ENCODE peak calls at places on chromosomes 3 and 15, in seven cellular contexts. One of them, this sample, is unnamed.

GRCh38 chr3:176870451-176870850 is 326.8 kb downstream of the TBL1XR1 start:
- DNase-seq in EL: no peak
- DNase-seq in SJSA1: no peak
- DNase-seq in right atrium auricular region: no peak
- DNase-seq in Peyer's patch: no peak
- DNase-seq in germinal center: no peak
- DNase-seq in stimulated activated CD8-positive, alpha-beta memory T cell treated with anti-CD3 and anti-CD28 coated beads, Interleukin-12 subunit alpha, Interleukin-12 subunit beta, amount 100 ng/mL, for 4 hours: no peak
- DNase-seq in this sample: no peak

GRCh38 chr3:64761729-64762432 is 74.1 kb upstream of the ADAMTS9 start:
- DNase-seq in stimulated activated CD8-positive, alpha-beta memory T cell treated with anti-CD3 and anti-CD28 coated beads, Interleukin-12 subunit alpha, Interleukin-12 subunit beta, amount 100 ng/mL, for 4 hours: no peak
- DNase-seq in SJSA1: no peak
- DNase-seq in germinal center: no peak
- DNase-seq in EL: no peak
- DNase-seq in right atrium auricular region: no peak
- DNase-seq in Peyer's patch: no peak
- DNase-seq in this sample: no peak

GRCh38 chr3:197490098-197490497 is 65.7 kb downstream of the BDH1 start:
- DNase-seq in stimulated activated CD8-positive, alpha-beta memory T cell treated with anti-CD3 and anti-CD28 coated beads, Interleukin-12 subunit alpha, Interleukin-12 subunit beta, amount 100 ng/mL, for 4 hours: no peak
- DNase-seq in right atrium auricular region: no peak
- DNase-seq in EL: peak
- DNase-seq in Peyer's patch: no peak
- DNase-seq in germinal center: no peak
- DNase-seq in SJSA1: peak
- DNase-seq in this sample: no peak

GRCh38 chr3:65126527-65127440 is 439.0 kb upstream of the ADAMTS9 start:
- DNase-seq in EL: peak
- DNase-seq in SJSA1: peak
- DNase-seq in Peyer's patch: no peak
- DNase-seq in stimulated activated CD8-positive, alpha-beta memory T cell treated with anti-CD3 and anti-CD28 coated beads, Interleukin-12 subunit alpha, Interleukin-12 subunit beta, amount 100 ng/mL, for 4 hours: no peak
- DNase-seq in germinal center: no peak
- DNase-seq in right atrium auricular region: no peak
- DNase-seq in this sample: no peak

GRCh38 chr3:168248383-168249047 is 152.8 kb upstream of the GOLIM4 start:
- DNase-seq in stimulated activated CD8-positive, alpha-beta memory T cell treated with anti-CD3 and anti-CD28 coated beads, Interleukin-12 subunit alpha, Interleukin-12 subunit beta, amount 100 ng/mL, for 4 hours: no peak
- DNase-seq in SJSA1: peak
- DNase-seq in right atrium auricular region: no peak
- DNase-seq in Peyer's patch: no peak
- DNase-seq in EL: peak
- DNase-seq in germinal center: peak
- DNase-seq in this sample: no peak

GRCh38 chr3:184598220-184598927 is 36.8 kb downstream of the EPHB3 start:
- DNase-seq in SJSA1: no peak
- DNase-seq in stimulated activated CD8-positive, alpha-beta memory T cell treated with anti-CD3 and anti-CD28 coated beads, Interleukin-12 subunit alpha, Interleukin-12 subunit beta, amount 100 ng/mL, for 4 hours: no peak
- DNase-seq in germinal center: no peak
- DNase-seq in right atrium auricular region: no peak
- DNase-seq in EL: no peak
- DNase-seq in Peyer's patch: no peak
- DNase-seq in this sample: no peak

GRCh38 chr3:179672918-179673317 is 20.1 kb downstream of the USP13 start:
- DNase-seq in right atrium auricular region: no peak
- DNase-seq in EL: no peak
- DNase-seq in Peyer's patch: no peak
- DNase-seq in SJSA1: no peak
- DNase-seq in stimulated activated CD8-positive, alpha-beta memory T cell treated with anti-CD3 and anti-CD28 coated beads, Interleukin-12 subunit alpha, Interleukin-12 subunit beta, amount 100 ng/mL, for 4 hours: no peak
- DNase-seq in germinal center: no peak
- DNase-seq in this sample: no peak

GRCh38 chr3:88573472-88573871 is 423.7 kb downstream of the C3orf38 start:
- DNase-seq in SJSA1: no peak
- DNase-seq in right atrium auricular region: no peak
- DNase-seq in stimulated activated CD8-positive, alpha-beta memory T cell treated with anti-CD3 and anti-CD28 coated beads, Interleukin-12 subunit alpha, Interleukin-12 subunit beta, amount 100 ng/mL, for 4 hours: no peak
- DNase-seq in EL: no peak
- DNase-seq in germinal center: no peak
- DNase-seq in Peyer's patch: no peak
- DNase-seq in this sample: no peak

GRCh38 chr15:52220896-52221660 is 29.9 kb upstream of the GNB5 start:
- DNase-seq in Peyer's patch: no peak
- DNase-seq in SJSA1: no peak
- DNase-seq in stimulated activated CD8-positive, alpha-beta memory T cell treated with anti-CD3 and anti-CD28 coated beads, Interleukin-12 subunit alpha, Interleukin-12 subunit beta, amount 100 ng/mL, for 4 hours: no peak
- DNase-seq in EL: no peak
- DNase-seq in right atrium auricular region: no peak
- DNase-seq in germinal center: peak
- DNase-seq in this sample: no peak

GRCh38 chr3:123492188-123492587 is 43.3 kb upstream of the ADCY5 start:
- DNase-seq in EL: no peak
- DNase-seq in germinal center: no peak
- DNase-seq in stimulated activated CD8-positive, alpha-beta memory T cell treated with anti-CD3 and anti-CD28 coated beads, Interleukin-12 subunit alpha, Interleukin-12 subunit beta, amount 100 ng/mL, for 4 hours: no peak
- DNase-seq in Peyer's patch: no peak
- DNase-seq in right atrium auricular region: no peak
- DNase-seq in SJSA1: no peak
- DNase-seq in this sample: no peak

GRCh38 chr3:100533176-100533575 is 40.8 kb downstream of the TMEM45A start:
- DNase-seq in Peyer's patch: no peak
- DNase-seq in EL: peak
- DNase-seq in germinal center: no peak
- DNase-seq in SJSA1: no peak
- DNase-seq in stimulated activated CD8-positive, alpha-beta memory T cell treated with anti-CD3 and anti-CD28 coated beads, Interleukin-12 subunit alpha, Interleukin-12 subunit beta, amount 100 ng/mL, for 4 hours: no peak
- DNase-seq in right atrium auricular region: no peak
- DNase-seq in this sample: no peak

GRCh38 chr3:123154346-123154985 is 47.3 kb upstream of the SEC22A start:
- DNase-seq in right atrium auricular region: peak
- DNase-seq in Peyer's patch: no peak
- DNase-seq in germinal center: no peak
- DNase-seq in EL: no peak
- DNase-seq in SJSA1: no peak
- DNase-seq in stimulated activated CD8-positive, alpha-beta memory T cell treated with anti-CD3 and anti-CD28 coated beads, Interleukin-12 subunit alpha, Interleukin-12 subunit beta, amount 100 ng/mL, for 4 hours: no peak
- DNase-seq in this sample: no peak

GRCh38 chr3:197792019-197792647 is 1.1 kb downstream of the LRCH3 start:
- DNase-seq in right atrium auricular region: no peak
- DNase-seq in Peyer's patch: no peak
- DNase-seq in EL: peak
- DNase-seq in SJSA1: peak
- DNase-seq in germinal center: peak
- DNase-seq in stimulated activated CD8-positive, alpha-beta memory T cell treated with anti-CD3 and anti-CD28 coated beads, Interleukin-12 subunit alpha, Interleukin-12 subunit beta, amount 100 ng/mL, for 4 hours: no peak
- DNase-seq in this sample: no peak

GRCh38 chr3:148146241-148146640 is 551.5 kb upstream of the AGTR1 start:
- DNase-seq in EL: no peak
- DNase-seq in SJSA1: no peak
- DNase-seq in germinal center: no peak
- DNase-seq in Peyer's patch: no peak
- DNase-seq in stimulated activated CD8-positive, alpha-beta memory T cell treated with anti-CD3 and anti-CD28 coated beads, Interleukin-12 subunit alpha, Interleukin-12 subunit beta, amount 100 ng/mL, for 4 hours: no peak
- DNase-seq in right atrium auricular region: no peak
- DNase-seq in this sample: no peak

GRCh38 chr3:192571197-192571791 is 156.0 kb downstream of the FGF12 start:
- DNase-seq in right atrium auricular region: peak
- DNase-seq in EL: peak
- DNase-seq in germinal center: no peak
- DNase-seq in Peyer's patch: peak
- DNase-seq in SJSA1: peak
- DNase-seq in stimulated activated CD8-positive, alpha-beta memory T cell treated with anti-CD3 and anti-CD28 coated beads, Interleukin-12 subunit alpha, Interleukin-12 subunit beta, amount 100 ng/mL, for 4 hours: no peak
- DNase-seq in this sample: no peak

GRCh38 chr3:145735631-145736030 is 425.4 kb downstream of the PLOD2 start:
- DNase-seq in SJSA1: no peak
- DNase-seq in Peyer's patch: no peak
- DNase-seq in germinal center: no peak
- DNase-seq in stimulated activated CD8-positive, alpha-beta memory T cell treated with anti-CD3 and anti-CD28 coated beads, Interleukin-12 subunit alpha, Interleukin-12 subunit beta, amount 100 ng/mL, for 4 hours: no peak
- DNase-seq in EL: no peak
- DNase-seq in right atrium auricular region: no peak
- DNase-seq in this sample: no peak

GRCh38 chr15:65824941-65825544 is 33.0 kb upstream of the DENND4A start:
- DNase-seq in stimulated activated CD8-positive, alpha-beta memory T cell treated with anti-CD3 and anti-CD28 coated beads, Interleukin-12 subunit alpha, Interleukin-12 subunit beta, amount 100 ng/mL, for 4 hours: no peak
- DNase-seq in EL: peak
- DNase-seq in Peyer's patch: no peak
- DNase-seq in right atrium auricular region: no peak
- DNase-seq in germinal center: no peak
- DNase-seq in SJSA1: no peak
- DNase-seq in this sample: no peak

This sample was measured in GM19239.